ENCODE peak calls at places on chromosomes 3 and 15, in four cellular contexts. G is HepG2, M is cardiac muscle cell, I is foreskin keratinocyte. E is an unnamed sample.

GRCh38 chr3:194579091-194579606 is 54.1 kb downstream of the TMEM44 start:
- DNase-seq in G (no peak), M (peak; percentile 82), I (no peak), E (no peak)

GRCh38 chr3:27720899-27721716 is 1.0 kb downstream of the EOMES start:
- DNase-seq in G (no peak), M (peak; percentile 28), I (peak; percentile 54), E (no peak)

GRCh38 chr15:93035953-93036810 is 52.8 kb downstream of the RGMA start:
- DNase-seq in G (peak; percentile 28), M (peak; percentile 61), I (no peak), E (peak; percentile 45)

GRCh38 chr15:75836953-75837321 is 6.3 kb upstream of the UBE2Q2 start:
- DNase-seq in G (no peak), M (no peak), I (peak; percentile 59), E (peak; percentile 53)

GRCh38 chr3:119428538-119428937 is 34.9 kb downstream of the TMEM39A start:
- DNase-seq in G (peak; percentile 20), M (no peak), I (no peak), E (no peak)

GRCh38 chr3:31880482-31881078 is 100.5 kb downstream of the OSBPL10 start:
- DNase-seq in G (no peak), M (no peak), I (peak; percentile 90), E (no peak)

GRCh38 chr3:50661321-50661837 is 13.3 kb upstream of the DOCK3 start:
- DNase-seq in G (no peak), M (no peak), I (no peak), E (no peak)

GRCh38 chr3:176075046-176075445 is 1122.2 kb downstream of the TBL1XR1 start:
- DNase-seq in G (no peak), M (no peak), I (no peak), E (no peak)

GRCh38 chr3:138362536-138362935 is 14.2 kb downstream of the MRAS start:
- DNase-seq in G (peak; percentile 13), M (no peak), I (no peak), E (no peak)

GRCh38 chr3:138361193-138361525 is 12.8 kb downstream of the MRAS start:
- DNase-seq in G (no peak), M (no peak), I (no peak), E (no peak)

GRCh38 chr3:138360272-138361192 is 12.2 kb downstream of the MRAS start:
- DNase-seq in G (no peak), M (no peak), I (no peak), E (no peak)

GRCh38 chr3:138363322-138363721 is 14.9 kb downstream of the MRAS start:
- DNase-seq in G (no peak), M (no peak), I (no peak), E (no peak)

GRCh38 chr3:138361561-138361971 is 13.2 kb downstream of the MRAS start:
- DNase-seq in G (no peak), M (no peak), I (no peak), E (no peak)
- H3K4me1 ChIP-seq in G (peaks cover 47% of the 10 kb centered on the region), M (peaks cover 24% of the 10 kb centered on the region), I (no peaks in the 10 kb centered on the region), E (peaks cover 19% of the 10 kb centered on the region)

GRCh38 chr15:90097475-90097874 is 4.8 kb downstream of the IDH2 start:
- DNase-seq in G (no peak), M (no peak), I (no peak), E (no peak)
- H3K4me1 ChIP-seq in G (peaks cover 68% of the 10 kb centered on the region), M (peaks cover 56% of the 10 kb centered on the region), I (peaks cover 8% of the 10 kb centered on the region), E (peaks cover 61% of the 10 kb centered on the region)

GRCh38 chr15:86654501-86654900 is 574.8 kb downstream of the AGBL1 start:
- DNase-seq in G (no peak), M (no peak), I (no peak), E (no peak)
- H3K4me1 ChIP-seq in G (no peaks in the 10 kb centered on the region), M (no peaks in the 10 kb centered on the region), I (no peaks in the 10 kb centered on the region), E (no peaks in the 10 kb centered on the region)

GRCh38 chr15:67547836-67548531 is 5.5 kb downstream of the MAP2K5 start:
- DNase-seq in G (no peak), M (no peak), I (no peak), E (no peak)
- H3K4me1 ChIP-seq in G (peaks cover 24% of the 10 kb centered on the region), M (peaks cover 8% of the 10 kb centered on the region), I (no peaks in the 10 kb centered on the region), E (peaks cover 36% of the 10 kb centered on the region)

GRCh38 chr3:16506884-16507409 is 6.6 kb downstream of the RFTN1 start:
- DNase-seq in G (no peak), M (no peak), I (no peak), E (no peak)
- H3K4me1 ChIP-seq in G (no peaks in the 10 kb centered on the region), M (peaks cover 57% of the 10 kb centered on the region), I (no peaks in the 10 kb centered on the region), E (peaks cover 61% of the 10 kb centered on the region)

GRCh38 chr3:15333957-15334263 is 1.5 kb upstream of the SH3BP5 start:
- DNase-seq in G (no peak), M (no peak), I (no peak), E (no peak)

GRCh38 chr3:15339001-15339400 is 6.6 kb upstream of the SH3BP5 start:
- DNase-seq in G (no peak), M (no peak), I (no peak), E (no peak)

GRCh38 chr3:15337963-15338362 is 5.6 kb upstream of the SH3BP5 start:
- DNase-seq in G (no peak), M (no peak), I (no peak), E (no peak)

GRCh38 chr3:15333099-15333956 is 942 bp upstream of the SH3BP5 start:
- DNase-seq in G (no peak), M (no peak), I (no peak), E (no peak)

DNA sequence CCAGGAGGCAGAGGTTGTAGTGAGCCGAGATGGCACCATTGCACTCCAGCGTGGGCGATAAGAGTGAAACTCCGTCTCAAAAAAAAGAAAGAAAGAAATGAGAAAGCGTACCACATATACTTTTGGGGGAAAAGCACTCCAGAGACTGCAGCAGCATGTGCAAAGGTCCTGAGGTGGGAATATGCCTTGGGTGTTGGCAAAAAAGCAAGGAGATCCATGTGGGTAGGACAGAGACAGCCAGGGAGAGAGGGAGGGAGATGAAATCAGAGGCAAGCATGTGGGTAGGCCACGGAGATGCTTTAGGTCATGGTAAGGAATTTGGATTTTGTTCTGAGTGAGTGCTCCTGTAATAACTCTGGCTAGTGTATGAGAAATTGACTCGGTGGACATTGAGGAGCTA is 3.7 kb upstream of the SH3BP5 start:
- DNase-seq in G (no peak), M (no peak), I (no peak), E (no peak)
- H3K4me1 ChIP-seq in G (peaks cover 10% of the 10 kb centered on the region), M (peaks cover 3% of the 10 kb centered on the region), I (peaks cover 2% of the 10 kb centered on the region), E (peaks cover 23% of the 10 kb centered on the region)

DNA sequence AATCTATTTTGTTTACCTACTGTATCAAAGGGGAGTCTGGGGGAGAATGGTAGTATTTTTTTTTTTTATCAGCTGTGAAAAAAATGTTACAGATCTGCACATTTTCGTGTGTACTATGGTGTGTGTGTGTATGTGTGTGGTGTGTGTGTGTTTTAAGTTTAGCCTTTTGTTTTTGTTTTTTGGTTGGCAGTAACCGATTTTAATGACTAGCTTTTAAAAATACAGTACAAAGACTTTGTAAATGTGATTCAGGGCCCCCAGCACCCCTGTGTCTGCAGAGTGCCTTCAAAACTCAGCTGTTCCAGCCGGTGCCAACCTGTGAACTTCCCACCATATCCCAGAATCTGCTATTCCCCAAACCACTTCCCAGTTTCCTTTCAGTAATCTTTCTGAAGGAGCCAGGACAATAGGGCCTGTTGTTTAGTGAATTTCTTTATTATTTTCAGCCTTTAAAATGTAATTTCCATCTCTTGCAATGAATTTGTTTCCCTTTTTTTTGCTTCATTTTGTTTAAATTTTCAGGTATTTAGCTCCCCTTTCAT is 2.1 kb downstream of the RAP2B start:
- DNase-seq in G (no peak), M (no peak), I (no peak), E (no peak)
- H3K4me1 ChIP-seq in G (peaks cover 37% of the 10 kb centered on the region), M (peaks cover 13% of the 10 kb centered on the region), I (peaks cover 29% of the 10 kb centered on the region), E (peaks cover 33% of the 10 kb centered on the region)

DNA sequence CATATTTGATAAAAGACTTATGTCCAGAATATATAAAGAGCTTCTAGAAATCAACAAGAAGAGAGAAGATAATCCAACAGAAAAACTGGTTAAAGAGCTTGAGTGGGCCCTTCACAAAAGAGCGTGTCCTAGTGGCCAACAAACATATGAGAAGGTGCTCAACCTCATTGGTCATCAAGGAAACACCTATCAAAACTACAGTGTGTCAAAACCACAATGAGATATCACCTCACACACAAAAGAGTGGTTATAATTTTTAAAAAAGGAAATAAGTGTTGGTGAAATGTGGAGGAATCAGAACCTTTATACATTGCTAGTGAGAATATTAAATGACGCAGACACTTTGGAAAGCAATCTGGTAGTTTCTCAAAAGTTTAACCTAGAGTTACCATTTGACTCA is 68.4 kb upstream of the KLF13 start:
- DNase-seq in G (no peak), M (no peak), I (no peak), E (no peak)
- H3K4me1 ChIP-seq in G (peaks cover 35% of the 10 kb centered on the region), M (no peaks in the 10 kb centered on the region), I (no peaks in the 10 kb centered on the region), E (peaks cover 15% of the 10 kb centered on the region)

GRCh38 chr3:168824107-168824506 is 728.4 kb upstream of the GOLIM4 start:
- DNase-seq in G (peak; percentile 25), M (no peak), I (no peak), E (no peak)
- H3K4me1 ChIP-seq in G (peaks cover 17% of the 10 kb centered on the region), M (peaks cover 13% of the 10 kb centered on the region), I (no peaks in the 10 kb centered on the region), E (no peaks in the 10 kb centered on the region)

DNA sequence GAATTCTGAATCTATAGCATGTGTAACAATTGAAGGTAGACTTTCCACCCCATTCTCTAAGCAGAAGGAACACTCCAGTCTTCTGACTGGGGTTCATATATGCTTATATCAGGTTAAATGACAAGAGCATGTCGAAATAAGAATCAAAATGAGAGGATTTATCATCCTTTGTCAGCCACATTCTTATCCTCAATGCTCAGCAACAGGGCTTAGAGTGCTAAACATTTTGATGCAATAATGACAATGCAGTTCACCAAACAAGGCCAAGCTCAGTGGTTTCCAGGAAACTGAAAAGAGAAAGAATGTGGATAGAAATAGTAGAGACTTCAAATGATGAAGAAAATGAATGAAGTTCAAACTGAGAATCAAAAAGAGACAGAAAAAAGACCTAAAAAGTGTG is 78.0 kb downstream of the FSIP1 start:
- DNase-seq in G (no peak), M (no peak), I (peak; percentile 35), E (no peak)
- H3K4me1 ChIP-seq in G (no peaks in the 10 kb centered on the region), M (no peaks in the 10 kb centered on the region), I (no peaks in the 10 kb centered on the region), E (no peaks in the 10 kb centered on the region)